ENCODE peak calls at places on chromosome 22, in seven cellular contexts. One of them, this sample, is unnamed.

GRCh38 chr22:40116496-40117200 is 61.1 kb upstream of the TNRC6B start:
- DNase-seq in endodermal cell: no peak
- DNase-seq in tibial nerve: no peak
- DNase-seq in CD4-positive, alpha-beta T cell: peak; percentile 39
- DNase-seq in pancreas: no peak
- DNase-seq in AG09309: no peak
- DNase-seq in spleen: no peak
- DNase-seq in this sample: no peak

GRCh38 chr22:39994566-39995345 is at the start of gene FAM83F:
- DNase-seq in pancreas: peak; percentile 86
- DNase-seq in CD4-positive, alpha-beta T cell: no peak
- DNase-seq in spleen: peak; percentile 77
- DNase-seq in tibial nerve: no peak
- DNase-seq in AG09309: no peak
- DNase-seq in endodermal cell: peak; percentile 86
- DNase-seq in this sample: no peak

GRCh38 chr22:29204617-29205183 is 996 bp upstream of the EMID1 start:
- DNase-seq in CD4-positive, alpha-beta T cell: no peak
- DNase-seq in spleen: no peak
- DNase-seq in pancreas: peak; percentile 30
- DNase-seq in endodermal cell: no peak
- DNase-seq in AG09309: no peak
- DNase-seq in tibial nerve: no peak
- DNase-seq in this sample: no peak

GRCh38 chr22:39818050-39818449 is 75.5 kb downstream of the ENTHD1 start:
- DNase-seq in CD4-positive, alpha-beta T cell: no peak
- DNase-seq in endodermal cell: peak; percentile 56
- DNase-seq in AG09309: no peak
- DNase-seq in pancreas: no peak
- DNase-seq in spleen: no peak
- DNase-seq in tibial nerve: no peak
- DNase-seq in this sample: no peak

GRCh38 chr22:32836286-32836859 is 34.9 kb downstream of the TIMP3 start:
- DNase-seq in CD4-positive, alpha-beta T cell: no peak
- DNase-seq in tibial nerve: no peak
- DNase-seq in spleen: no peak
- DNase-seq in pancreas: no peak
- DNase-seq in endodermal cell: peak; percentile 53
- DNase-seq in AG09309: no peak
- DNase-seq in this sample: no peak

GRCh38 chr22:50704510-50705218 is 32.0 kb downstream of the SHANK3 start:
- DNase-seq in pancreas: peak; percentile 65
- DNase-seq in AG09309: no peak
- DNase-seq in tibial nerve: no peak
- DNase-seq in CD4-positive, alpha-beta T cell: no peak
- DNase-seq in spleen: peak; percentile 67
- DNase-seq in endodermal cell: peak; percentile 43
- DNase-seq in this sample: no peak

GRCh38 chr22:40156001-40156516 is 21.7 kb upstream of the TNRC6B start:
- DNase-seq in AG09309: no peak
- DNase-seq in CD4-positive, alpha-beta T cell: no peak
- DNase-seq in endodermal cell: peak; percentile 68
- DNase-seq in pancreas: no peak
- DNase-seq in tibial nerve: no peak
- DNase-seq in spleen: no peak
- DNase-seq in this sample: no peak

GRCh38 chr22:35065183-35065582 is 775 bp upstream of the ISX start:
- DNase-seq in AG09309: no peak
- DNase-seq in CD4-positive, alpha-beta T cell: no peak
- DNase-seq in endodermal cell: no peak
- DNase-seq in tibial nerve: no peak
- DNase-seq in pancreas: no peak
- DNase-seq in spleen: no peak
- DNase-seq in this sample: no peak

GRCh38 chr22:20267441-20268288 is 453 bp downstream of the RTN4R start:
- DNase-seq in pancreas: no peak
- DNase-seq in CD4-positive, alpha-beta T cell: no peak
- DNase-seq in AG09309: no peak
- DNase-seq in tibial nerve: no peak
- DNase-seq in endodermal cell: peak; percentile 71
- DNase-seq in spleen: no peak
- DNase-seq in this sample: peak; percentile 66

GRCh38 chr22:27853404-27853803 is 51.8 kb upstream of the MN1 start:
- DNase-seq in AG09309: no peak
- DNase-seq in tibial nerve: peak; percentile 26
- DNase-seq in spleen: no peak
- DNase-seq in CD4-positive, alpha-beta T cell: no peak
- DNase-seq in pancreas: no peak
- DNase-seq in endodermal cell: no peak
- DNase-seq in this sample: no peak

GRCh38 chr22:46845281-46846153 is 83.1 kb downstream of the TBC1D22A start:
- DNase-seq in tibial nerve: no peak
- DNase-seq in spleen: no peak
- DNase-seq in CD4-positive, alpha-beta T cell: no peak
- DNase-seq in pancreas: no peak
- DNase-seq in AG09309: no peak
- DNase-seq in endodermal cell: peak; percentile 39
- DNase-seq in this sample: no peak

GRCh38 chr22:29314537-29315285 is 786 bp downstream of the RASL10A start:
- DNase-seq in pancreas: peak; percentile 69
- DNase-seq in AG09309: no peak
- DNase-seq in endodermal cell: peak; percentile 76
- DNase-seq in tibial nerve: no peak
- DNase-seq in CD4-positive, alpha-beta T cell: no peak
- DNase-seq in spleen: peak; percentile 69
- DNase-seq in this sample: no peak

GRCh38 chr22:22684605-22685561 is 40.5 kb downstream of the GGTLC2 start:
- DNase-seq in CD4-positive, alpha-beta T cell: no peak
- DNase-seq in AG09309: peak; percentile 0
- DNase-seq in endodermal cell: peak; percentile 86
- DNase-seq in tibial nerve: no peak
- DNase-seq in spleen: peak; percentile 85
- DNase-seq in pancreas: peak; percentile 55
- DNase-seq in this sample: peak; percentile 70

GRCh38 chr22:27636716-27637503 is 164.6 kb downstream of the MN1 start:
- DNase-seq in spleen: no peak
- DNase-seq in AG09309: no peak
- DNase-seq in endodermal cell: no peak
- DNase-seq in CD4-positive, alpha-beta T cell: no peak
- DNase-seq in tibial nerve: no peak
- DNase-seq in pancreas: no peak
- DNase-seq in this sample: no peak

GRCh38 chr22:39360674-39361413 is 11.1 kb downstream of the SYNGR1 start:
- DNase-seq in endodermal cell: peak; percentile 88
- DNase-seq in CD4-positive, alpha-beta T cell: no peak
- DNase-seq in AG09309: no peak
- DNase-seq in tibial nerve: no peak
- DNase-seq in pancreas: no peak
- DNase-seq in spleen: no peak
- DNase-seq in this sample: no peak

GRCh38 chr22:49951001-49951677 is 9.4 kb upstream of the PIM3 start:
- DNase-seq in CD4-positive, alpha-beta T cell: no peak
- DNase-seq in tibial nerve: no peak
- DNase-seq in endodermal cell: peak; percentile 57
- DNase-seq in spleen: no peak
- DNase-seq in AG09309: no peak
- DNase-seq in pancreas: peak; percentile 100
- DNase-seq in this sample: peak; percentile 93

GRCh38 chr22:45499746-45500145 is 2.9 kb upstream of the FBLN1 start:
- DNase-seq in AG09309: no peak
- DNase-seq in spleen: no peak
- DNase-seq in endodermal cell: peak; percentile 49
- DNase-seq in tibial nerve: no peak
- DNase-seq in CD4-positive, alpha-beta T cell: no peak
- DNase-seq in pancreas: peak; percentile 24
- DNase-seq in this sample: peak; percentile 53

GRCh38 chr22:48490513-48491411 is 1336.9 kb downstream of the BRD1 start:
- DNase-seq in endodermal cell: peak; percentile 64
- DNase-seq in CD4-positive, alpha-beta T cell: no peak
- DNase-seq in pancreas: no peak
- DNase-seq in AG09309: no peak
- DNase-seq in tibial nerve: no peak
- DNase-seq in spleen: peak; percentile 52
- DNase-seq in this sample: peak; percentile 41

GRCh38 chr22:49973018-49973965 is 12.7 kb downstream of the PIM3 start:
- DNase-seq in tibial nerve: no peak
- DNase-seq in pancreas: no peak
- DNase-seq in CD4-positive, alpha-beta T cell: no peak
- DNase-seq in endodermal cell: no peak
- DNase-seq in spleen: no peak
- DNase-seq in AG09309: no peak
- DNase-seq in this sample: no peak

GRCh38 chr22:50276143-50276542 is 6.0 kb upstream of the MAPK11 start:
- DNase-seq in CD4-positive, alpha-beta T cell: no peak
- DNase-seq in pancreas: no peak
- DNase-seq in tibial nerve: peak; percentile 22
- DNase-seq in AG09309: no peak
- DNase-seq in endodermal cell: peak; percentile 86
- DNase-seq in spleen: peak; percentile 87
- DNase-seq in this sample: peak; percentile 82

GRCh38 chr22:31719850-31720471 is 30.0 kb downstream of the PRR14L start:
- DNase-seq in CD4-positive, alpha-beta T cell: no peak
- DNase-seq in endodermal cell: no peak
- DNase-seq in pancreas: no peak
- DNase-seq in spleen: no peak
- DNase-seq in tibial nerve: no peak
- DNase-seq in AG09309: no peak
- DNase-seq in this sample: no peak

GRCh38 chr22:23281406-23282088 is 101.2 kb downstream of the BCR start:
- DNase-seq in endodermal cell: peak; percentile 97
- DNase-seq in pancreas: peak; percentile 92
- DNase-seq in AG09309: peak; percentile 23
- DNase-seq in CD4-positive, alpha-beta T cell: peak; percentile 75
- DNase-seq in spleen: peak; percentile 94
- DNase-seq in tibial nerve: peak; percentile 91
- DNase-seq in this sample: peak; percentile 87

GRCh38 chr22:49965291-49966040 is 4.9 kb downstream of the PIM3 start:
- DNase-seq in endodermal cell: no peak
- DNase-seq in pancreas: peak; percentile 82
- DNase-seq in spleen: peak; percentile 82
- DNase-seq in AG09309: no peak
- DNase-seq in tibial nerve: no peak
- DNase-seq in CD4-positive, alpha-beta T cell: no peak
- DNase-seq in this sample: peak; percentile 45

GRCh38 chr22:46247443-46247975 is 2.6 kb downstream of the CDPF1 start:
- DNase-seq in tibial nerve: no peak
- DNase-seq in AG09309: no peak
- DNase-seq in endodermal cell: no peak
- DNase-seq in spleen: no peak
- DNase-seq in CD4-positive, alpha-beta T cell: no peak
- DNase-seq in pancreas: peak; percentile 32
- DNase-seq in this sample: no peak

GRCh38 chr22:19984201-19984753 is 32.3 kb downstream of the ARVCF start:
- DNase-seq in CD4-positive, alpha-beta T cell: no peak
- DNase-seq in pancreas: peak; percentile 57
- DNase-seq in spleen: peak; percentile 69
- DNase-seq in endodermal cell: no peak
- DNase-seq in AG09309: peak; percentile 8
- DNase-seq in tibial nerve: no peak
- DNase-seq in this sample: no peak

GRCh38 chr22:36755316-36755715 is 20.6 kb downstream of the IFT27 start:
- DNase-seq in CD4-positive, alpha-beta T cell: no peak
- DNase-seq in AG09309: no peak
- DNase-seq in tibial nerve: no peak
- DNase-seq in endodermal cell: peak; percentile 12
- DNase-seq in spleen: peak; percentile 12
- DNase-seq in pancreas: no peak
- DNase-seq in this sample: no peak
- TF ChIP-seq CTCF in CD4-positive, alpha-beta T cell: no peak
- TF ChIP-seq CTCF in AG09309: no peak
- TF ChIP-seq CTCF in tibial nerve: no peak
- TF ChIP-seq CTCF in endodermal cell: no peak
- TF ChIP-seq CTCF in spleen: no peak
- TF ChIP-seq CTCF in pancreas: no peak
- TF ChIP-seq CTCF in this sample: no peak

GRCh38 chr22:43389227-43389836 is 22.5 kb upstream of the MPPED1 start:
- DNase-seq in CD4-positive, alpha-beta T cell: no peak
- DNase-seq in tibial nerve: no peak
- DNase-seq in pancreas: no peak
- DNase-seq in AG09309: no peak
- DNase-seq in endodermal cell: peak; percentile 41
- DNase-seq in spleen: no peak
- DNase-seq in this sample: no peak

GRCh38 chr22:43392385-43392989 is 19.3 kb upstream of the MPPED1 start:
- DNase-seq in spleen: no peak
- DNase-seq in pancreas: no peak
- DNase-seq in endodermal cell: peak; percentile 29
- DNase-seq in tibial nerve: no peak
- DNase-seq in AG09309: no peak
- DNase-seq in CD4-positive, alpha-beta T cell: no peak
- DNase-seq in this sample: no peak

GRCh38 chr22:43391306-43391705 is 20.5 kb upstream of the MPPED1 start:
- DNase-seq in AG09309: no peak
- DNase-seq in CD4-positive, alpha-beta T cell: no peak
- DNase-seq in spleen: no peak
- DNase-seq in tibial nerve: no peak
- DNase-seq in pancreas: no peak
- DNase-seq in endodermal cell: peak; percentile 22
- DNase-seq in this sample: no peak

GRCh38 chr22:43388420-43388851 is 23.4 kb upstream of the MPPED1 start:
- DNase-seq in CD4-positive, alpha-beta T cell: peak; percentile 65
- DNase-seq in pancreas: peak; percentile 91
- DNase-seq in spleen: peak; percentile 95
- DNase-seq in AG09309: no peak
- DNase-seq in endodermal cell: peak; percentile 96
- DNase-seq in tibial nerve: peak; percentile 78
- DNase-seq in this sample: peak; percentile 50

DNA sequence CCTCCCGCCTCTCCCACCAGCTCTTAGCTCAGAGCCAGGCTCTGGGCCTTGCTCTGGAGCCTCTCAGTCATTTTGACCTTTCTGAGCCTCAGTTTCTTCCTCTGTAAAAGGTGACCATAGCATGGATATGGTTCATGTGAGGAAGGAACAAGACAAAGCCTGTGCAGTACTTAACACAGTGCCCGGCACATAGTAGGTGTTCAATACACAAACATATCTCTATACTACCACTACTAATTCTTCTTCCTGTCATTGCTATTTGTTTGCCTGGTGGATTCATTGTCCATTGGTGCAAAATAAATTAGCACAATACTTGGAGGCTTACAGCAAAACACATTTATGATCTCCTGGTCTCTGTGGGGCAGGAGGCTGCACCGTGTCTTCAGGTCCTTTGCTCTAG is 21.6 kb upstream of the MPPED1 start:
- DNase-seq in pancreas: no peak
- DNase-seq in CD4-positive, alpha-beta T cell: no peak
- DNase-seq in spleen: no peak
- DNase-seq in AG09309: no peak
- DNase-seq in tibial nerve: no peak
- DNase-seq in endodermal cell: no peak
- DNase-seq in this sample: no peak
- TF ChIP-seq CTCF in pancreas: no peak
- TF ChIP-seq CTCF in CD4-positive, alpha-beta T cell: no peak
- TF ChIP-seq CTCF in spleen: no peak
- TF ChIP-seq CTCF in AG09309: no peak
- TF ChIP-seq CTCF in tibial nerve: no peak
- TF ChIP-seq CTCF in endodermal cell: no peak
- TF ChIP-seq CTCF in this sample: no peak

GRCh38 chr22:42169055-42169469 is 38.5 kb upstream of the CYP2D6 start:
- DNase-seq in endodermal cell: peak; percentile 95
- DNase-seq in tibial nerve: peak; percentile 81
- DNase-seq in CD4-positive, alpha-beta T cell: peak; percentile 57
- DNase-seq in pancreas: no peak
- DNase-seq in spleen: peak; percentile 88
- DNase-seq in AG09309: peak; percentile 32
- DNase-seq in this sample: peak; percentile 73
- TF ChIP-seq CTCF in endodermal cell: peak; percentile 100
- TF ChIP-seq CTCF in tibial nerve: peak; percentile 78
- TF ChIP-seq CTCF in CD4-positive, alpha-beta T cell: peak; percentile 71
- TF ChIP-seq CTCF in pancreas: peak; percentile 79
- TF ChIP-seq CTCF in spleen: peak; percentile 84
- TF ChIP-seq CTCF in AG09309: peak; percentile 98
- TF ChIP-seq CTCF in this sample: peak; percentile 87

GRCh38 chr22:38202437-38203089 is 769 bp downstream of the MAFF start:
- DNase-seq in CD4-positive, alpha-beta T cell: peak; percentile 38
- DNase-seq in endodermal cell: peak; percentile 79
- DNase-seq in AG09309: peak; percentile 74
- DNase-seq in tibial nerve: peak; percentile 89
- DNase-seq in pancreas: peak; percentile 93
- DNase-seq in spleen: peak; percentile 93
- DNase-seq in this sample: peak; percentile 92
- TF ChIP-seq CTCF in CD4-positive, alpha-beta T cell: no peak
- TF ChIP-seq CTCF in endodermal cell: peak; percentile 46
- TF ChIP-seq CTCF in AG09309: peak; percentile 17
- TF ChIP-seq CTCF in tibial nerve: peak; percentile 41
- TF ChIP-seq CTCF in pancreas: no peak
- TF ChIP-seq CTCF in spleen: peak; percentile 7
- TF ChIP-seq CTCF in this sample: peak; percentile 33